ENCODE peak calls at places on chromosomes 11 and 22, in six cellular contexts. B is AG09309, W is mesothelial cell of epicardium, J is HFFc6, Q is ovary, A is body of pancreas. P is an unnamed sample.

GRCh38 chr11:10657308-10658271 is 36.0 kb downstream of the IRAG1 start:
- DNase-seq in B (no peak), W (no peak), J (peak), Q (peak), A (no peak), P (peak)

GRCh38 chr11:122486793-122487495 is 168.6 kb upstream of the UBASH3B start:
- DNase-seq in B (no peak), W (no peak), J (no peak), Q (no peak), A (no peak), P (no peak)

GRCh38 chr11:2737876-2738275 is 38.1 kb upstream of the KCNQ1OT1 start:
- DNase-seq in B (no peak), W (no peak), J (no peak), Q (no peak), A (no peak), P (no peak)

GRCh38 chr11:48093795-48094642 is 113.7 kb downstream of the PTPRJ start:
- DNase-seq in B (no peak), W (no peak), J (no peak), Q (no peak), A (no peak), P (no peak)

GRCh38 chr22:35218079-35218478 is 39.2 kb upstream of the HMGXB4 start:
- DNase-seq in B (no peak), W (no peak), J (peak), Q (no peak), A (no peak), P (no peak)

GRCh38 chr11:64372802-64373597 is 14.0 kb downstream of the RPS6KA4 start:
- DNase-seq in B (no peak), W (no peak), J (peak), Q (peak), A (no peak), P (no peak)

GRCh38 chr22:33025675-33026074 is 32.5 kb downstream of the SYN3 start:
- DNase-seq in B (no peak), W (no peak), J (no peak), Q (no peak), A (no peak), P (no peak)

GRCh38 chr11:78032090-78032489 is 9.0 kb upstream of the KCTD14 start:
- DNase-seq in B (no peak), W (no peak), J (no peak), Q (no peak), A (peak), P (no peak)

GRCh38 chr11:113114452-113115027 is 153.3 kb downstream of the NCAM1 start:
- DNase-seq in B (peak), W (peak), J (peak), Q (peak), A (peak), P (no peak)

GRCh38 chr11:69877235-69877634 is 58.0 kb upstream of the FGF3 start:
- DNase-seq in B (no peak), W (no peak), J (no peak), Q (no peak), A (peak), P (no peak)

GRCh38 chr11:1302041-1302460 is 7.4 kb downstream of the TOLLIP start:
- DNase-seq in B (no peak), W (no peak), J (no peak), Q (peak), A (no peak), P (no peak)

GRCh38 chr11:79794057-79794456 is 353.2 kb upstream of the TENM4 start:
- DNase-seq in B (no peak), W (no peak), J (no peak), Q (no peak), A (no peak), P (no peak)

GRCh38 chr11:65973439-65974110 is 12.0 kb downstream of the SART1 start:
- DNase-seq in B (no peak), W (no peak), J (peak), Q (no peak), A (no peak), P (no peak)

GRCh38 chr11:44290206-44290605 is 19.7 kb downstream of the ALX4 start:
- DNase-seq in B (no peak), W (no peak), J (no peak), Q (no peak), A (no peak), P (no peak)

GRCh38 chr22:44200855-44201550 is 20.3 kb downstream of the PARVG start:
- DNase-seq in B (no peak), W (no peak), J (no peak), Q (no peak), A (no peak), P (no peak)
- TF ChIP-seq CTCF in B (no peak), W (no peak), J (no peak), Q (no peak), A (no peak), P (no peak)

GRCh38 chr11:94993400-94993943 is 20.0 kb downstream of the KDM4D start:
- DNase-seq in B (no peak), W (no peak), J (no peak), Q (no peak), A (no peak), P (no peak)

GRCh38 chr11:94997437-94997836 is 23.9 kb downstream of the KDM4D start:
- DNase-seq in B (no peak), W (no peak), J (no peak), Q (no peak), A (no peak), P (no peak)

GRCh38 chr11:94998285-94998684 is 24.8 kb downstream of the KDM4D start:
- DNase-seq in B (no peak), W (no peak), J (no peak), Q (no peak), A (no peak), P (no peak)
- TF ChIP-seq CTCF in B (no peak), W (no peak), J (no peak), Q (no peak), A (no peak), P (no peak)

GRCh38 chr22:41780714-41781507 is 19.6 kb upstream of the CCDC134 start:
- DNase-seq in B (no peak), W (no peak), J (no peak), Q (no peak), A (no peak), P (peak)
- TF ChIP-seq CTCF in B (no peak), W (no peak), J (no peak), Q (no peak), A (no peak), P (no peak)

GRCh38 chr11:129023968-129024676 is 81.5 kb upstream of the TP53AIP1 start:
- DNase-seq in B (no peak), W (no peak), J (no peak), Q (no peak), A (peak), P (no peak)

GRCh38 chr11:129013737-129014475 is 71.2 kb upstream of the TP53AIP1 start:
- DNase-seq in B (no peak), W (no peak), J (no peak), Q (no peak), A (no peak), P (no peak)

GRCh38 chr11:129021295-129021694 is 78.6 kb upstream of the TP53AIP1 start:
- DNase-seq in B (no peak), W (no peak), J (no peak), Q (no peak), A (no peak), P (no peak)

GRCh38 chr11:129018991-129019390 is 76.3 kb upstream of the TP53AIP1 start:
- DNase-seq in B (no peak), W (no peak), J (no peak), Q (no peak), A (no peak), P (no peak)
- TF ChIP-seq CTCF in B (no peak), W (no peak), J (no peak), Q (no peak), A (no peak), P (no peak)

DNA sequence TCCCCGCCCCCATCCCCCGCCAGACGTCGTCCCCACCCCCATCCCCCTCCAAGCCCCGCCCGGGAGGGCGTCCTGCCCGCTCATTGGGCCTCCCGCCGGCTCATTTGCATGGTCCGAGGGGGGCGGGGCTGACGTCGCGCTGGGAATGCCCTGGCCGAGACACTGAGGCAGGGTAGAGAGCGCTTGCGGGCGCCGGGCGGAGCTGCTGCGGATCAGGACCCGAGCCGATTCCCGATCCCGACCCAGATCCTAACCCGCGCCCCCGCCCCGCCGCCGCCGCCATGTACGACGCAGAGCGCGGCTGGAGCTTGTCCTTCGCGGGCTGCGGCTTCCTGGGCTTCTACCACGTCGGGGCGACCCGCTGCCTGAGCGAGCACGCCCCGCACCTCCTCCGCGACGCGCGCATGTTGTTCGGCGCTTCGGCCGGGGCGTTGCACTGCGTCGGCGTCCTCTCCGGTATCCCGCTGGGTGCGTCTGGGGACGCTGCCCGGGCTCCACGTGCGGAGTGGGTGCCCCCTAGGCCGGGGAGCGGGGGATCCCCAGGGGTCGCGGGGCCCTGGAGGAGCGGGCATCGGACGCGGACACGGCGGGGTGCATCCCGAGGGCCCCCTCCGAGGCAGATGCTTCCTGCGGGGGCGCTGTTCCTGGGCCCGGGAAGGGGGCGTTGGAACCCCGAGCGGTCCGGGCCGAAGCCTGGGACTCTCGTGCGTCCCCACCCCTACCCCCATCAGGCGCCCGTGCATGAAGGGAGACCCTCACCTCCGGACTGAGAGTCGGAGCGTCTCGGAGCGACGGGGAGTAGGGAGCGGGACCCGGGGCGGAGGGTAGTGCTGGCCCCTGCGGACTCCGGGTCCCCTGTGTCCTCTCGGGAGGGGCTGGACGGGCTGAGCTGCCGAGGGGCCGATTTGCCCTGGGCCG is at the start of gene PNPLA3:
- DNase-seq in B (no peak), W (peak), J (peak), Q (peak), A (peak), P (peak)
- TF ChIP-seq CTCF in B (peak), W (no peak), J (peak), Q (no peak), A (no peak), P (no peak)

GRCh38 chr22:50092342-50092741 is 2.5 kb downstream of the MOV10L1 start:
- DNase-seq in B (no peak), W (no peak), J (no peak), Q (no peak), A (no peak), P (no peak)

GRCh38 chr22:50091092-50091491 is 1.3 kb downstream of the MOV10L1 start:
- DNase-seq in B (no peak), W (no peak), J (no peak), Q (no peak), A (no peak), P (no peak)

GRCh38 chr22:50089231-50090140 is at the start of gene MOV10L1:
- DNase-seq in B (no peak), W (no peak), J (no peak), Q (peak), A (peak), P (no peak)

GRCh38 chr22:50088096-50088495 is 1.7 kb upstream of the MOV10L1 start:
- DNase-seq in B (no peak), W (no peak), J (no peak), Q (no peak), A (no peak), P (no peak)

DNA sequence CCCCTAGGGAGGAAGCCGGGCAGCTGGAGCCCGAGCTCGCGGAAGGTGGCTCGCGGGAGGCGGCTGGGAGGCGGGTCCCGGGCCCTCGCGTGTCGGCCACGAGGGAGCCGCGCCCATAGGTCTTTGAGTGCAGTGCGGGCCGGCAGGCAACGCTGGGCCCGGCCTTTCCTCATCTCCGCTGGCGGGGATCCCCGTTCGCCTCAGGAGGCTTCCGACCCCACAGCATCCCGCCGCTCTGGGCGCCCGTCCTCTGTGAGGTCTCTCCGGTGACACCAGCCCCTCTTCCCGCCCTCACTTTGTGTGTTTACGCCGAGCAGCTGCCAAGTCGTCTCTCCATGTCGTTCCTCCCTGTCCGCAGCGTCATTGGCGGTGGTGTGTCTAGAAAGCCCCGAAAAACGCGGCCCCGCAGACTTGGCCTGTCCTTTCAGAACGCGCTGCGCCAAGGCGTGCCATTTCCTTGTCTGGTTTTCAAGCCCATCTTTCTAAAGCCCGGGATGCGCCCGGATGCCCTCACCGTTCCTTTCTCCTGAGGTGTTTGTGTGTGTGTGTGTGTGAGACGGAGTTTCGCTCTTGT is 422 bp downstream of the MOV10L1 start:
- DNase-seq in B (no peak), W (no peak), J (no peak), Q (no peak), A (no peak), P (no peak)
- TF ChIP-seq CTCF in B (no peak), W (no peak), J (no peak), Q (no peak), A (no peak), P (no peak)

P was measured in GM13976.